ENCODE peak calls at places on chromosomes 3 and 15, in four cellular contexts. B, Z, T and K are unnamed samples.

GRCh38 chr3:146464783-146465182 is 4.6 kb downstream of the PLSCR2 start:
- DNase-seq in B (no peak), Z (no peak), T (no peak), K (no peak)

GRCh38 chr15:100596792-100597191 is 5.2 kb downstream of the LINS1 start:
- DNase-seq in B (no peak), Z (peak; percentile 74), T (peak; percentile 76), K (no peak)

GRCh38 chr15:84962975-84963374 is 18.7 kb upstream of the PDE8A start:
- DNase-seq in B (no peak), Z (no peak), T (no peak), K (no peak)

GRCh38 chr15:60972866-60973265 is 256.2 kb downstream of the RORA start:
- DNase-seq in B (no peak), Z (no peak), T (peak; percentile 15), K (no peak)

GRCh38 chr15:40881351-40881750 is 7.3 kb upstream of the RHOV start:
- DNase-seq in B (no peak), Z (no peak), T (no peak), K (no peak)

GRCh38 chr3:16370872-16371740 is 106.1 kb downstream of the OXNAD1 start:
- DNase-seq in B (no peak), Z (no peak), T (no peak), K (no peak)

GRCh38 chr3:25547928-25548327 is 116.8 kb downstream of the TOP2B start:
- DNase-seq in B (no peak), Z (no peak), T (no peak), K (no peak)

GRCh38 chr3:150215616-150216015 is 192.5 kb upstream of the TSC22D2 start:
- DNase-seq in B (no peak), Z (no peak), T (no peak), K (no peak)

GRCh38 chr15:83170474-83171165 is 37.0 kb downstream of the HDGFL3 start:
- DNase-seq in B (no peak), Z (no peak), T (no peak), K (no peak)

GRCh38 chr15:44102675-44103254 is 92.3 kb downstream of the FRMD5 start:
- DNase-seq in B (peak; percentile 75), Z (no peak), T (no peak), K (peak; percentile 71)

GRCh38 chr15:84649706-84650105 is 4.4 kb downstream of the WDR73 start:
- DNase-seq in B (no peak), Z (no peak), T (no peak), K (no peak)

GRCh38 chr3:156576887-156577427 is 22.0 kb upstream of the SSR3 start:
- DNase-seq in B (no peak), Z (no peak), T (no peak), K (peak; percentile 10)

GRCh38 chr15:35546581-35547381 is 816 bp upstream of the DPH6 start:
- DNase-seq in B (no peak), Z (no peak), T (peak; percentile 22), K (no peak)

GRCh38 chr3:18425641-18426403 is 683 bp upstream of the SATB1 start:
- DNase-seq in B (no peak), Z (no peak), T (no peak), K (no peak)

GRCh38 chr3:81516042-81516441 is 245.4 kb downstream of the GBE1 start:
- DNase-seq in B (no peak), Z (no peak), T (no peak), K (no peak)

GRCh38 chr3:152151216-152151874 is 117.4 kb upstream of the MBNL1 start:
- DNase-seq in B (no peak), Z (no peak), T (no peak), K (no peak)

GRCh38 chr3:58332575-58333179 is at the start of gene PXK:
- DNase-seq in B (peak; percentile 21), Z (no peak), T (peak; percentile 70), K (peak; percentile 57)

GRCh38 chr3:149020839-149021252 is 29.5 kb downstream of the GYG1 start:
- DNase-seq in B (no peak), Z (no peak), T (no peak), K (no peak)

GRCh38 chr15:51816615-51817014 is 12.8 kb upstream of the TMOD3 start:
- DNase-seq in B (no peak), Z (no peak), T (no peak), K (no peak)

GRCh38 chr15:100833432-100834389 is 45.9 kb upstream of the ALDH1A3 start:
- DNase-seq in B (no peak), Z (no peak), T (no peak), K (no peak)

GRCh38 chr3:39327053-39327745 is 2.3 kb upstream of the CCR8 start:
- DNase-seq in B (no peak), Z (no peak), T (no peak), K (no peak)

GRCh38 chr3:138114988-138115971 is at the start of gene DZIP1L:
- DNase-seq in B (peak; percentile 23), Z (no peak), T (peak; percentile 64), K (peak; percentile 41)

GRCh38 chr3:138114431-138114918 is 933 bp downstream of the DZIP1L start:
- DNase-seq in B (peak; percentile 9), Z (no peak), T (no peak), K (peak; percentile 26)

GRCh38 chr3:138124689-138125420 is 7.3 kb downstream of the A4GNT start:
- DNase-seq in B (no peak), Z (no peak), T (no peak), K (no peak)

GRCh38 chr3:138124188-138124587 is 8.0 kb downstream of the A4GNT start:
- DNase-seq in B (no peak), Z (no peak), T (no peak), K (no peak)

GRCh38 chr3:138118863-138119766 is 3.7 kb upstream of the DZIP1L start:
- DNase-seq in B (peak; percentile 70), Z (peak; percentile 25), T (peak; percentile 48), K (peak; percentile 63)
- TF ChIP-seq POLR2AphosphoS2 in B (no peak), Z (no peak), T (no peak), K (no peak)

DNA sequence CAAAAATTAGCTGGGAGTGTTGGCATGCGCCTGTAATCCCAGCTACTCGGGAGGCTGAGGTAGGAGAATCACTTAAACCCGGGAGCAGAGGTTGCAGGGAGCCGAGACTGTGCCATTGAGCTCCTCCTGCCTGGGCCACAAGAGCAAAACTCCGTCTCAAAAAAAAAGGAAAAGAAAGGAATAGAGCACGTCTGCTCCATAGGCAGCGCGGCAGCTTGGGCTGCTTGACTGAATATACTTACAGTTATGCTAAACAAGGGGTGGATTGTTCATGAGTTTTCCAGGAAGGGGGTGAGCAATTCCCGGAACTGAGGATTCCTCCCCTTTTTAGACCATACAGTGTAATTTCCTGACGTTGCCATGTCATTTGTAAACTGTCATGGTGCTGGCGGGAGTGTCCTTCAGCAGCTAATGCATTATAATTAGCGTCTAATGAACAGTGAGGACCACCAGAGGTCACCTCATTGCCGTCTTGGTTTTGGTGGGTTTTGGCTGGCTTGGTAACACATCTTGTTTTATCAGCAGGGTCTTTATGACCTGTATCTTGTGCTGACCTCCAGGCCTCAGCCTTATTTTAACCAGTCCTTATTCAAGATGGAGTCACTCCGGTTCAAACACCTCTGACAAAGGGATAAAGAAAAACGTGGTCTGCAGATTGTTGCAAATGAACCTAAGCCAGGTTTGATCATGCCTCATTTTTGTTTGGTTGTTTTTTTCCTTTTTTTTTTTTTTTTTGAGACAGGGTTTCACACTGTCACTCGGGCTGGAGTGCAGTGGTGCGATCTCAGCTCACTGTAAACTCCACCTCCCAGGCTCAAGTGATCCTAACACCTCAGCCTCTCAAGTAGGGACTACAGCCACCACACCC is 24.9 kb upstream of the SENP5 start:
- DNase-seq in B (peak; percentile 21), Z (no peak), T (peak; percentile 56), K (no peak)
- TF ChIP-seq RAD21 in B (no peak), Z (no peak), T (peak; percentile 59), K (no peak)

DNA sequence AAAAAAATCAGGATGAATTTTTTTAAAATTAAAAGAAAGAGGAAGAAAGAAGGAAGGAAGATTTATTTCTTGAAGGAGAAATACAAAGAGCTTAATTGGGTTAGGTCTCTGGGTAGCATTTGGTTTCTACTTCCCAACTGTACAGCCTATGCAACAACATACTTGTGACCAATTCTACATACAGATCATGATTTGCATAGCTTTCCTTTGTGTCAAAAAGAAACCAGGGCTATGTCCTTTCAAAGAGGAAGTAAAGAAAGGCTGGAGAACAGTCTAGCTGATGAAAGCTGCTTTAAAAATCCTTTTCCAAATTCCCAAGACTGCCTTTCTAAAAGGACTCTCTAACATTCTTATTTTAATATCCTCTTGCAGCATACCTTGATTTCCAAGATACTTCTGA is 6.1 kb upstream of the HGD start:
- DNase-seq in B (no peak), Z (peak; percentile 55), T (no peak), K (no peak)
- TF ChIP-seq POLR2AphosphoS2 in B (no peak), Z (no peak), T (no peak), K (no peak)

GRCh38 chr3:43035801-43036340 is 56.8 kb downstream of the GASK1A start:
- DNase-seq in B (no peak), Z (no peak), T (no peak), K (no peak)
- TF ChIP-seq RAD21 in B (no peak), Z (no peak), T (no peak), K (no peak)